ENCODE peak calls at places on chromosomes 4 and X, in four cellular contexts. E is psoas muscle, Y is upper lobe of left lung, I is adrenal gland. X is an unnamed sample. For H3K27me3 and H3K36me3, the result is how much of the 10 kb centered on the place peaks cover.

GRCh38 chr4:127957105-127957504 is 7.9 kb downstream of the MFSD8 start:
- DNase-seq in E (no peak), Y (no peak), I (no peak), X (no peak)

GRCh38 chr4:38860788-38861424 is 4.3 kb upstream of the TLR6 start:
- DNase-seq in E (no peak), Y (no peak), I (peak), X (no peak)

GRCh38 chrX:77622672-77623071 is 163.3 kb downstream of the ATRX start:
- DNase-seq in E (peak), Y (no peak), I (no peak), X (no peak)

GRCh38 chrX:133475521-133475920 is 60.2 kb upstream of the GPC4 start:
- DNase-seq in E (no peak), Y (no peak), I (no peak), X (no peak)

GRCh38 chr4:81030617-81031388 is at the start of gene BMP3:
- DNase-seq in E (peak), Y (peak), I (no peak), X (no peak)

GRCh38 chr4:37737456-37737855 is 51.3 kb upstream of the RELL1 start:
- DNase-seq in E (no peak), Y (no peak), I (no peak), X (peak)

GRCh38 chrX:40006025-40007017 is 91.4 kb downstream of the BCOR start:
- DNase-seq in E (peak), Y (peak), I (peak), X (no peak)

GRCh38 chr4:88786011-88786410 is 88.4 kb upstream of the NAP1L5 start:
- DNase-seq in E (no peak), Y (no peak), I (no peak), X (no peak)

GRCh38 chr4:11931266-11931665 is 502.6 kb upstream of the HS3ST1 start:
- DNase-seq in E (no peak), Y (no peak), I (no peak), X (no peak)

GRCh38 chrX:1466971-1467561 is 14.4 kb upstream of the ASMTL start:
- DNase-seq in E (no peak), Y (no peak), I (peak), X (no peak)

GRCh38 chr4:185637162-185637875 is 102.0 kb upstream of the PDLIM3 start:
- DNase-seq in E (no peak), Y (no peak), I (no peak), X (no peak)

GRCh38 chr4:185638093-185638492 is 102.8 kb upstream of the PDLIM3 start:
- DNase-seq in E (no peak), Y (no peak), I (no peak), X (no peak)

GRCh38 chr4:185642907-185643306 is 107.6 kb upstream of the PDLIM3 start:
- DNase-seq in E (no peak), Y (no peak), I (no peak), X (no peak)

GRCh38 chr4:185640809-185641675 is 105.7 kb upstream of the PDLIM3 start:
- DNase-seq in E (no peak), Y (no peak), I (no peak), X (peak)

GRCh38 chr4:185638548-185639301 is 103.4 kb upstream of the PDLIM3 start:
- DNase-seq in E (peak), Y (peak), I (no peak), X (no peak)
- H3K4me3 ChIP-seq in E (peak), Y (no peak), I (no peak), X (peak)

GRCh38 chr4:794911-795725 is 30.8 kb downstream of the CPLX1 start:
- DNase-seq in E (no peak), Y (peak), I (no peak), X (no peak)
- H3K27me3 ChIP-seq in E (half or more), Y (under half), I (under half), X (under half)

GRCh38 chr4:2907226-2907625 is 56.0 kb downstream of the NOP14 start:
- DNase-seq in E (no peak), Y (no peak), I (peak), X (no peak)
- H3K36me3 ChIP-seq in E (half or more), Y (half or more), I (under half), X (half or more)

DNA sequence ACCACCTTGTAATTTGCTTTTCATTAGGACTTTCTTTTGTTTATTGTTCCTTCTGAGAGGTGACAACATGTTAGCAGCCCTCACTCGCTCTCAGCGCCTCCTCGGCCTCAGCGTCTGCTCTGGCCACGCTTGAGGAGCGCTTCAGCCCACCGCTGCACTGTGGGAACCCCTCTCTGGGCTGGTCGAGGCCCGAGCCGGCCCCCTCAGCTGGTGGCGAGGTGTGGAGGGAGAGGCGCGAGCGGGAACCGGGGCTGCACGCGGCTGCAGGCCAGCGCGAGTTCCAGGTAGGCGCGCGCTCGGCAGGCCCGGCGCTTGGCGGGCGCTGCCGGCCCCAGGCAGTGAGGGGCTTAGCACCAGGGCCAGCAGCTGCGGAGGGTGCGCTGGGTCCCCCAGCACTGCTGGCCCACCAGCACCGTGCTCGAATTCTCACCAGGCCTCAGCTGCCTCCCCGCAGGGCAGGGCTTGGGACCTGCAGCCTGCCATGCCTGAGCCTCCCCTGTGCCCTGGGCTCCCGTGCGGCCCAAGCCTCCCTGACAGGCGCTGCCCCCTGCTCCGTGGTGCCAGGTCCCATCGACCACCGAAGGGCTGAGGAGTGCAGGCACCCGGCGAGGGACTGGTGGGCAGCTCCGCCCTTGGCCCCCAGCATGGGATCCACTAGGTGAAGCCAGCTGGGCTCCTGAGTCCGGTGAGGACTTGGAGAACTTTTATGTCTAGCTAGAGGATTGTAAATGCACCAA is 9.2 kb upstream of the AP1AR start:
- DNase-seq in E (no peak), Y (peak), I (no peak), X (no peak)
- H3K4me3 ChIP-seq in E (no peak), Y (no peak), I (no peak), X (no peak)

GRCh38 chrX:135193740-135194139 is 22.5 kb upstream of the CT55 start:
- DNase-seq in E (no peak), Y (no peak), I (peak), X (no peak)
- H3K27me3 ChIP-seq in E (under half), Y (under half), I (under half), X (under half)

GRCh38 chr4:16169491-16169890 is 56.8 kb downstream of the TAPT1 start:
- DNase-seq in E (no peak), Y (no peak), I (no peak), X (no peak)

GRCh38 chr4:16162891-16163290 is 63.4 kb downstream of the TAPT1 start:
- DNase-seq in E (no peak), Y (no peak), I (no peak), X (no peak)

GRCh38 chr4:16168710-16169388 is 57.4 kb downstream of the TAPT1 start:
- DNase-seq in E (no peak), Y (no peak), I (no peak), X (no peak)

GRCh38 chr4:16168144-16168543 is 58.1 kb downstream of the TAPT1 start:
- DNase-seq in E (no peak), Y (no peak), I (no peak), X (no peak)

DNA sequence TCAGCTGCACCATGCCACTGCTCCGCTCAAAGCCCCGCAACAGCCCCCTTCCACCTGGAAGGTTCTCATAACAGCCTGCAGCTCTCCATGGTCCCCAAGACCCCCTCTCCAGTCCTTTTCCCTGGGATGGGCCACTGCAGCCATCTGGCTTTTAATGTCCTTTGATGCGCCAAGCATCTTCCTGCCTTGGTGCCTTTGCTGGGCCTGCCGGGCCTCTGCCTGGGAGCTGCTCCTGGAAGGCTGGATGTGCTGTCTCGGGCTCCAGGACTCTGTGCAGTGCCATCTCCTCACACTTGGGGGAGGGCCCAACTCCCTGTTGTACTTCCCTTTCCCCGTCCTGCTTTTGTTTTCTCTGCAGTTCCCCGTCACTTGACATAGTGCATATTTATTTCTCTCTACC is 60.3 kb downstream of the TAPT1 start:
- DNase-seq in E (no peak), Y (peak), I (no peak), X (no peak)
- H3K36me3 ChIP-seq in E (half or more), Y (half or more), I (under half), X (under half)

GRCh38 chr4:158125325-158125724 is 47.5 kb downstream of the GASK1B start:
- DNase-seq in E (no peak), Y (no peak), I (no peak), X (no peak)

GRCh38 chr4:158122501-158122900 is 50.3 kb downstream of the GASK1B start:
- DNase-seq in E (no peak), Y (no peak), I (no peak), X (no peak)

GRCh38 chr4:158121203-158121586 is 51.6 kb downstream of the GASK1B start:
- DNase-seq in E (no peak), Y (no peak), I (peak), X (peak)
- H3K4me3 ChIP-seq in E (no peak), Y (no peak), I (no peak), X (no peak)

DNA sequence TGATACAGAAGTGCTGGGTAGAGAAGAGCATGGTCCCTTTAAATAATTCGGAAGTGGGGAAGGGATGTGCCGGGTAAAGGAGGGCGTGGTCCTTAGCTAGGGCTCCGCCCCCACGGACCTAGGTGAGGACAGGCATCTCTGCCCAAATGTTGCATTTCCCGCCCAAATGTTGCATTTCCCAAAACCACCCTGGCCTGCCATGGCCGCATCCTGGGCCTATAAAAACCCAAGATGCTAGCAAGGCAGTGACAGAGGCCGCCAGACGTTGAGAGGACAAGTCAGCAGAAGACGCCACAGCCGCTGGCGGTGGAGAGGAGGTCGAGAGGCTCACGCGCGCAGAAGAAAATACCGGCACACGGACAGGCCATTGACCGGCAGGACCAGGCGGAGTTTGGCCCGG is 46.1 kb downstream of the ZFP42 start:
- DNase-seq in E (no peak), Y (no peak), I (no peak), X (no peak)
- H3K27me3 ChIP-seq in E (under half), Y (under half), I (under half), X (under half)

GRCh38 chr4:10087152-10087791 is 29.3 kb downstream of the WDR1 start:
- DNase-seq in E (peak), Y (no peak), I (no peak), X (no peak)
- H3K36me3 ChIP-seq in E (half or more), Y (half or more), I (under half), X (half or more)